ENCODE peak calls at places on chromosome X, in six cellular contexts. U is uterus, H is foreskin fibroblast, Z is left ventricle myocardium inferior, Q is WERI-Rb-1, B is HFF-Myc. R is an unnamed sample.

GRCh38 chrX:111728096-111728495 is 47.1 kb downstream of the ALG13 start:
- DNase-seq in U (no peak), H (no peak), Z (no peak), Q (no peak), B (no peak), R (peak)

GRCh38 chrX:39167791-39168190 is 366.5 kb downstream of the MID1IP1 start:
- DNase-seq in U (no peak), H (no peak), Z (no peak), Q (no peak), B (no peak), R (no peak)

GRCh38 chrX:9701790-9702189 is 63.9 kb downstream of the GPR143 start:
- DNase-seq in U (no peak), H (no peak), Z (no peak), Q (no peak), B (no peak), R (no peak)

GRCh38 chrX:134999469-134999868 is 8.7 kb downstream of the SMIM10 start:
- DNase-seq in U (no peak), H (peak), Z (no peak), Q (no peak), B (no peak), R (no peak)

GRCh38 chrX:26597981-26598380 is 382.0 kb downstream of the MAGEB5 start:
- DNase-seq in U (no peak), H (no peak), Z (no peak), Q (no peak), B (no peak), R (no peak)

GRCh38 chrX:151393514-151393913 is 3.5 kb upstream of the VMA21 start:
- DNase-seq in U (no peak), H (no peak), Z (no peak), Q (no peak), B (no peak), R (no peak)

GRCh38 chrX:122943918-122944317 is 240.2 kb upstream of the GRIA3 start:
- DNase-seq in U (no peak), H (peak), Z (no peak), Q (no peak), B (no peak), R (no peak)

GRCh38 chrX:153766871-153767673 is 3.0 kb downstream of the PLXNB3 start:
- DNase-seq in U (peak), H (no peak), Z (no peak), Q (peak), B (no peak), R (no peak)

GRCh38 chrX:85851418-85851817 is 195.9 kb downstream of the CHM start:
- DNase-seq in U (no peak), H (no peak), Z (no peak), Q (peak), B (no peak), R (no peak)

GRCh38 chrX:109926118-109926517 is 76.8 kb upstream of the TMEM164 start:
- DNase-seq in U (no peak), H (no peak), Z (no peak), Q (no peak), B (no peak), R (no peak)

GRCh38 chrX:74248889-74249288 is 55.1 kb upstream of the ZCCHC13 start:
- DNase-seq in U (no peak), H (no peak), Z (peak), Q (no peak), B (no peak), R (no peak)

GRCh38 chrX:4320436-4320947 is 607.0 kb upstream of the PRKX start:
- DNase-seq in U (no peak), H (no peak), Z (no peak), Q (no peak), B (no peak), R (no peak)

GRCh38 chrX:40539214-40540142 is 41.3 kb upstream of the ATP6AP2 start:
- DNase-seq in U (peak), H (peak), Z (peak), Q (peak), B (no peak), R (no peak)

GRCh38 chrX:107978707-107979307 is 3.4 kb downstream of the TEX13B start:
- DNase-seq in U (no peak), H (peak), Z (no peak), Q (no peak), B (peak), R (no peak)

GRCh38 chrX:42220083-42220482 is 296.7 kb upstream of the CASK start:
- DNase-seq in U (no peak), H (no peak), Z (no peak), Q (no peak), B (no peak), R (no peak)

GRCh38 chrX:65667503-65668355 is at the start of gene MSN:
- DNase-seq in U (peak), H (peak), Z (peak), Q (no peak), B (no peak), R (no peak)

GRCh38 chrX:152893631-152894610 is 3.9 kb upstream of the ZNF185 start:
- DNase-seq in U (no peak), H (no peak), Z (no peak), Q (peak), B (no peak), R (no peak)

GRCh38 chrX:115650916-115651315 is 89.9 kb downstream of the PLS3 start:
- DNase-seq in U (peak), H (peak), Z (no peak), Q (peak), B (no peak), R (no peak)

GRCh38 chrX:153245288-153245731 is 66.2 kb downstream of the MAGEA1 start:
- DNase-seq in U (no peak), H (no peak), Z (no peak), Q (peak), B (no peak), R (peak)

GRCh38 chrX:154002215-154002719 is 17.4 kb downstream of the IRAK1 start:
- DNase-seq in U (no peak), H (peak), Z (peak), Q (no peak), B (no peak), R (peak)

GRCh38 chrX:80879143-80879542 is 69.5 kb upstream of the BRWD3 start:
- DNase-seq in U (no peak), H (no peak), Z (no peak), Q (no peak), B (no peak), R (no peak)

GRCh38 chrX:72294497-72294896 is 11.2 kb downstream of the CITED1 start:
- DNase-seq in U (no peak), H (no peak), Z (no peak), Q (no peak), B (no peak), R (no peak)

GRCh38 chrX:48945517-48946348 is 11.7 kb downstream of the OTUD5 start:
- DNase-seq in U (peak), H (peak), Z (peak), Q (peak), B (no peak), R (no peak)

GRCh38 chrX:22060451-22060940 is 28.4 kb downstream of the PHEX start:
- DNase-seq in U (no peak), H (no peak), Z (no peak), Q (no peak), B (no peak), R (no peak)

GRCh38 chrX:22196151-22196550 is 76.6 kb upstream of the CBLL2 start:
- DNase-seq in U (no peak), H (peak), Z (no peak), Q (no peak), B (peak), R (no peak)

GRCh38 chrX:72128881-72129280 is 2.8 kb downstream of the RTL5 start:
- DNase-seq in U (no peak), H (no peak), Z (no peak), Q (peak), B (no peak), R (no peak)

GRCh38 chrX:71178908-71179307 is 34.3 kb downstream of the NLGN3 start:
- DNase-seq in U (peak), H (peak), Z (no peak), Q (peak), B (peak), R (no peak)

GRCh38 chrX:78092296-78092695 is 11.8 kb upstream of the PGK1 start:
- DNase-seq in U (no peak), H (peak), Z (no peak), Q (peak), B (peak), R (no peak)

GRCh38 chrX:115978068-115978467 is 192.5 kb upstream of the AGTR2 start:
- DNase-seq in U (no peak), H (no peak), Z (no peak), Q (no peak), B (no peak), R (no peak)

GRCh38 chrX:40008841-40009461 is 88.8 kb downstream of the BCOR start:
- DNase-seq in U (peak), H (no peak), Z (peak), Q (peak), B (no peak), R (no peak)

GRCh38 chrX:17876135-17876534 is 15.0 kb upstream of the RAI2 start:
- DNase-seq in U (no peak), H (no peak), Z (no peak), Q (no peak), B (no peak), R (no peak)

GRCh38 chrX:116290359-116290758 is 119.8 kb downstream of the AGTR2 start:
- DNase-seq in U (no peak), H (no peak), Z (no peak), Q (no peak), B (no peak), R (no peak)

GRCh38 chrX:123779908-123780396 is 47.1 kb upstream of the THOC2 start:
- DNase-seq in U (no peak), H (no peak), Z (no peak), Q (no peak), B (no peak), R (no peak)

GRCh38 chrX:70030242-70030823 is 19.4 kb downstream of the AWAT2 start:
- DNase-seq in U (no peak), H (peak), Z (no peak), Q (peak), B (peak), R (peak)

GRCh38 chrX:136250191-136251041 is 784 bp downstream of the MAP7D3 start:
- DNase-seq in U (no peak), H (no peak), Z (no peak), Q (no peak), B (no peak), R (no peak)

GRCh38 chrX:56130436-56130835 is 101.7 kb upstream of the KLF8 start:
- DNase-seq in U (no peak), H (no peak), Z (no peak), Q (no peak), B (no peak), R (peak)

GRCh38 chrX:53435997-53436396 is 1.8 kb upstream of the HSD17B10 start:
- DNase-seq in U (peak), H (peak), Z (peak), Q (peak), B (no peak), R (no peak)

GRCh38 chrX:53437211-53437610 is 3.0 kb upstream of the HSD17B10 start:
- DNase-seq in U (no peak), H (no peak), Z (no peak), Q (no peak), B (no peak), R (no peak)

GRCh38 chrX:53430231-53430630 is 3.9 kb downstream of the HSD17B10 start:
- DNase-seq in U (no peak), H (no peak), Z (no peak), Q (no peak), B (no peak), R (no peak)

GRCh38 chrX:53429755-53430154 is 4.4 kb downstream of the HSD17B10 start:
- DNase-seq in U (no peak), H (no peak), Z (no peak), Q (no peak), B (no peak), R (no peak)

DNA sequence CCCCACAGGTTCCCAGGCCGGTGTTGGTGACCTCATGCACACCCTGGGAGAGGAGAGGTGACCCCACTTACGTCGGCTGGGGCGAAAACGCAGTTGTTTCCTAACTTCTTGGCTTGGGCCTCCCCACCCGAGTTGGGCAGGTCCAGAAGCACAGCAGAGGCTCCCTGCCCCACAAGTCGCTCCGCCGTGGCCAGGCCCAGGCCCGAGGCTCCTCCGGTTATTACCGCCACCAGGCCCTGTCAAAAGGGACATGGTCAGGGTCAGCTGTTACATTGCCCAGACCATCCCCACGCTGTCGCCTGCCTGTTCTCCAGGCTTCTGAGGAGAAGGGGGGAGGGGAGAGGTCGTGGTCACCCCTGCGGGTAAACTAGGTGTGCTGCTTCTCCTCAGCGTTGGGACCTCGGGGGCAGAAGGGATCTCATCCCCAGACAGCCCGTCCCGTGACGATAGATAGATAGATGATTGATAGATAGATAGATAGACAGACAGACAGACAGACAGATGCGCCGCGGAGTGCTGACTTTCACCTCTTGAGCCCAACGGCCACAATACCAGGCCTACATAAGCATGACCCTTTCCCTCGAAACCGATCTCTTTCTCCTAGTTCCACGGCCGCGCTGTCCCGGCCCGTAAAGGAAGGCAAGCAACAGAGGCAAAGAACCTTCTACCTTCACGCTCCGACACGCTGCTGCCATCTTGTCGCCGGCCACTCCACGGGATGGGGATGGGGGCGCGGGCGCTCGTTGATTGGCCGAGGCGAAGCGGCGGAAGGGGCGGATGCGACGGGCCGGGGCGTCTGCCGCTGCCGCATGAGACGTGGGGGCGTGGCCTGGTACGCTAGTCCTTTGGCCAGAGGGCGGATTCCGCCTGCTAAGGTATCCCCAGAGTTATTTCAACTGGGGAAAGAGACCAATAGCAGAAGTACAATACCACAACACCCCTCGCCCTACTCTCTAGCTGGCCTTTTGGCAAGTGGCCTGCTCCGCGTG is at the start of gene HSD17B10:
- DNase-seq in U (peak), H (peak), Z (peak), Q (peak), B (peak), R (no peak)
- H3K4me3 ChIP-seq in U (peak), H (peak), Z (peak), Q (peak), B (peak), R (peak)

DNA sequence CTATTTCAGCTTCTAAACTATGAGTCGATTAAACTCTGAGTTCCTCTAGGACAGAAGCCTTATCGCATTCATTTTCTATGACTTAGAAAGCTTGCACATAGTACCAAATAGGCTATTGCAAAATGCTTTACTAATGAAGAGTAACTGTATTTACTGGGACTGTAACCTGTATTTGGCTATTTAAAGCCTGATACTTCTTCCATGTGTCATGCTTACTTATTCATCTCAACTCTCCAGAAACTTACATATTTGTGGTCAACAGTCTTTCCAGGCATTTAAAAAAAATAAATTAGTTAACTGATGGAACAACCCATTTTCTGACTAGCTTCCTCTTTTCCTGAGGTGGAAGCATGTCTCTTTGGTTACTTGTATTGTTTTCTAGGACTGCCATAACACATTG is 467.9 kb downstream of the PCDH11X start:
- DNase-seq in U (no peak), H (no peak), Z (no peak), Q (no peak), B (no peak), R (no peak)
- H3K4me3 ChIP-seq in U (no peak), H (no peak), Z (no peak), Q (no peak), B (no peak), R (no peak)

GRCh38 chrX:46678232-46678631 is 80.7 kb downstream of the SLC9A7 start:
- DNase-seq in U (no peak), H (no peak), Z (no peak), Q (no peak), B (no peak), R (no peak)
- H3K4me3 ChIP-seq in U (no peak), H (no peak), Z (no peak), Q (no peak), B (no peak), R (no peak)

GRCh38 chrX:47576021-47576898 is 6.0 kb upstream of the TIMP1 start:
- DNase-seq in U (no peak), H (no peak), Z (no peak), Q (no peak), B (no peak), R (no peak)
- H3K4me3 ChIP-seq in U (no peak), H (no peak), Z (no peak), Q (no peak), B (no peak), R (no peak)

DNA sequence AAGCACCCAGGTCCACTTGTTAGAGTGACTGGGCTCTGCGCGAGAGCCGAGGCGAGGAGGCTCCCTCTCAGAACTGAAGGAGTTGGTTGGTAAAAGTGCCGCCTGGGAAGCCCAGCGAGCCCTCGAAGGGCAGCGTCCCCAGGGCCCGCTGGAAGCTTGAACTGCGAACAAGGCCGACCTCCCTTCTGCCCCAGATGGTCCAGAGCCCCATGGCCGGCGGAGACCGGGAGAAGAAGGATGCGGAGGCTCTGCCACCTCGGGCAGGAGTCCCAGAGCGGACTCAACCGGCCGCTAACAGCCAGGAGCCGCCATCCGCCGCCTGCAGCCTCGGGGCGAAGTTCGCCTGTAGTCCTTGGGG is 116.3 kb upstream of the TEX13C start:
- DNase-seq in U (no peak), H (no peak), Z (peak), Q (no peak), B (no peak), R (no peak)
- H3K4me3 ChIP-seq in U (peak), H (no peak), Z (peak), Q (no peak), B (no peak), R (peak)

GRCh38 chrX:24081661-24082154 is 27.0 kb downstream of the EIF2S3 start:
- DNase-seq in U (peak), H (peak), Z (peak), Q (peak), B (no peak), R (no peak)
- H3K4me3 ChIP-seq in U (no peak), H (no peak), Z (no peak), Q (no peak), B (no peak), R (no peak)

GRCh38 chrX:37685452-37686347 is at the start of gene XK:
- DNase-seq in U (peak), H (no peak), Z (peak), Q (no peak), B (no peak), R (no peak)

GRCh38 chrX:37686348-37686736 is 751 bp downstream of the XK start:
- DNase-seq in U (no peak), H (no peak), Z (no peak), Q (no peak), B (no peak), R (no peak)

GRCh38 chrX:37686979-37687378 is 1.4 kb downstream of the XK start:
- DNase-seq in U (no peak), H (no peak), Z (no peak), Q (no peak), B (no peak), R (no peak)

GRCh38 chrX:37684426-37684825 is 1.2 kb upstream of the XK start:
- DNase-seq in U (no peak), H (no peak), Z (no peak), Q (no peak), B (no peak), R (no peak)

DNA sequence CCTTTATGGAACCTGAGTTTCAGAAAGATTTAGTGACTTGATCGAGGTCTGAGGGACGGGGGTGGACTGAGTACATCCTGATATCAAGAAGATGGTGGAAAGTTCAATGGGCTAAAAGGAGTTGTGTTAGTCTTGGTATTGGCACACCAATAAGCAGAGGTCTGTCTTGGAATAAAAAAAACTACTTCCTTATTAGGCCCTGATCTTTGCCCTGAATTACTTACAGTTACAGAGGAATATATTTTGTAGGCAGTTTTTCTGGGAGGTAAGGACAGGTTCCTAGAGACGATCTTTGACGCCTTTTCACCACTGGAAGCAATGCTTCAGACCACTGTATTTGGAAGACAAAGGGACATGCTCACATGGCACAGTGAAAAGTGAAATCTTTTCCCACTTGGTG is 673 bp upstream of the XK start:
- DNase-seq in U (no peak), H (no peak), Z (no peak), Q (no peak), B (no peak), R (no peak)
- H3K4me3 ChIP-seq in U (no peak), H (no peak), Z (peak), Q (no peak), B (no peak), R (peak)